ENCODE peak calls at places on chromosome 19, in eight cellular contexts. H is mammary epithelial cell, A is fibroblast of the aortic adventitia, F is A673, Q is MCF 10A, K is foreskin fibroblast, X is fibroblast of lung, B is WTC11. G is an unnamed sample.

GRCh38 chr19:4678881-4679379 is 8.8 kb upstream of the MYDGF start:
- DNase-seq in F (peak; percentile 64), X (peak; percentile 33), B (peak; percentile 96), Q (no peak), H (no peak), K (no peak), A (no peak), G (no peak)

GRCh38 chr19:53624776-53625540 is 6.8 kb upstream of the DPRX start:
- DNase-seq in F (no peak), H (no peak), X (no peak), K (no peak), A (no peak), Q (no peak), B (no peak), G (no peak)

GRCh38 chr19:45508931-45509691 is 1.8 kb downstream of the VASP start:
- DNase-seq in H (no peak), A (peak; percentile 37), K (peak; percentile 67), Q (peak; percentile 62), B (peak; percentile 74), F (peak; percentile 77), X (peak; percentile 65), G (no peak)

GRCh38 chr19:8373867-8374813 is 10.2 kb downstream of the ANGPTL4 start:
- DNase-seq in B (no peak), F (no peak), Q (peak; percentile 49), A (no peak), X (no peak), H (no peak), K (no peak), G (no peak)

GRCh38 chr19:45528744-45529453 is 21.6 kb downstream of the VASP start:
- DNase-seq in A (no peak), X (peak; percentile 27), Q (peak; percentile 29), H (no peak), B (peak; percentile 91), F (peak; percentile 75), K (no peak), G (no peak)

GRCh38 chr19:48819366-48819816 is 8.6 kb upstream of the BCAT2 start:
- DNase-seq in A (peak; percentile 99), K (peak; percentile 97), Q (peak; percentile 100), X (peak; percentile 98), B (no peak), H (peak; percentile 78), F (no peak), G (no peak)

GRCh38 chr19:41089955-41090354 is 1.7 kb downstream of the CYP2A13 start:
- DNase-seq in F (no peak), K (no peak), Q (no peak), A (no peak), H (no peak), X (no peak), B (peak; percentile 51), G (no peak)

GRCh38 chr19:1064661-1065605 is 2.0 kb upstream of the ARHGAP45 start:
- DNase-seq in X (peak; percentile 69), B (peak; percentile 80), Q (peak; percentile 74), K (peak; percentile 71), H (peak; percentile 52), F (peak; percentile 88), A (peak; percentile 65), G (no peak)

GRCh38 chr19:43643326-43643725 is 3.7 kb upstream of the CADM4 start:
- DNase-seq in H (no peak), Q (no peak), X (peak; percentile 29), K (no peak), F (no peak), B (no peak), A (peak; percentile 15), G (no peak)

GRCh38 chr19:50762554-50762953 is 7.7 kb upstream of the GPR32 start:
- DNase-seq in B (no peak), F (no peak), H (no peak), K (no peak), A (no peak), X (no peak), Q (no peak), G (no peak)

GRCh38 chr19:18319591-18320135 is 3.2 kb downstream of the LSM4 start:
- DNase-seq in X (no peak), Q (no peak), K (no peak), H (no peak), A (no peak), F (no peak), B (no peak), G (no peak)

GRCh38 chr19:10882108-10882457 is 10.7 kb downstream of the CARM1 start:
- DNase-seq in A (no peak), X (no peak), B (no peak), Q (no peak), F (no peak), K (no peak), H (no peak), G (no peak)

GRCh38 chr19:46944918-46945628 is 74.6 kb upstream of the NPAS1 start:
- DNase-seq in X (peak; percentile 66), K (peak; percentile 72), Q (no peak), B (peak; percentile 54), A (peak; percentile 43), H (no peak), F (peak; percentile 91), G (no peak)

GRCh38 chr19:48779636-48780035 is 24.3 kb downstream of the FGF21 start:
- DNase-seq in K (no peak), A (no peak), F (no peak), X (no peak), Q (no peak), B (no peak), H (no peak), G (no peak)

GRCh38 chr19:17687141-17687856 is 855 bp downstream of the UNC13A start:
- DNase-seq in A (no peak), Q (no peak), F (peak; percentile 33), H (no peak), X (no peak), B (peak; percentile 59), K (no peak), G (no peak)

GRCh38 chr19:30319411-30319810 is 52.8 kb upstream of the ZNF536 start:
- DNase-seq in A (no peak), Q (no peak), X (no peak), F (no peak), K (no peak), B (no peak), H (no peak), G (no peak)
- TF ChIP-seq CTCF in A (no peak), Q (no peak), X (no peak), F (no peak), K (no peak), B (no peak), H (no peak), G (no peak)

GRCh38 chr19:38850231-38850975 is 617 bp upstream of the HNRNPL start:
- DNase-seq in H (peak; percentile 100), K (peak; percentile 100), B (peak; percentile 99), A (peak; percentile 100), X (peak; percentile 100), F (peak; percentile 100), Q (peak; percentile 100), G (peak; percentile 70)
- TF ChIP-seq CTCF in H (no peak), K (no peak), B (no peak), A (peak; percentile 32), X (no peak), F (no peak), Q (no peak), G (no peak)

DNA sequence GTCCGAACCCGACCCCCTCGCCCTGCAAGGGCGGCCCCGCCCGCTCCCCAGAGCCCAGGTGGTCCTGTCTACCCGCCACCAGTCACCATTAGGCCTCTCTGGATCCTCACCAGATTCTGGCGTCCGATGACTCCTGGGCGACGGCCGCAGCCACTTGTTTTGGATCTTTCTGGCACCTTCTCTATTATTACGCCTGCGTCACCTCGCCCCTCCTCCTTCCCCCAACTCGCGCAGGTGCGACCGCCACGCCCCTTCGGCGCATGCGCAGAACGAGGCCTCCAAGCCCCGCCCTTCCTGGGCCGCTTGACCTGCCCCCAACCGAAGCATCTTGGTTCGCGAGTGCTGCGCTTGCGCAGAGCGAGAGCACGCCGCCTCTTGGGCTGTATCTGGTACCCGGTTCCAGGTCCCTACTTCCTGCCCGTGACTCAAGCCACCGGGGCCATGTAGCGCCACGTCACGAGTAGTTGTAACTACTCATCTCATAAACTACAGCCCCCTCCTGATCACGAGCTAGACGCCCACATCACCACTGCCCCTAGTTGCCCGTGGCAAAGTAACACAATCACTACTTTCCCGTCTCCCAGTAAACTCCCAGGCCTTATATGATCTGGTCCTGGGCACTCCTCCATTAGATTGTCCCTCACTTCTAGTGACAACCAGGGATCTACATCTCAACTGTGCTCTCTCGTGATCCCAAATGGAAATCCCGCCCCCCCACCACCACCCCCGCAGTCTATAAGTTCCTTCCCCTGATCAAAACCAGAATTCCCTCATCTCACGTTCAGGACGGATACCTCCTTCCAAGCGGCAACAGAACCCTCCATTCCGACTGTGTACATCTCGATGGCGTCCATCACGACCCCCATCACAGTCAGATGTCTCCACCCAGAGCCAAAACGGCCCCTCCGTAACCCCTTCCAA is at the start of gene DEDD2:
- DNase-seq in K (peak; percentile 99), B (peak; percentile 99), H (peak; percentile 98), F (peak; percentile 96), X (peak; percentile 96), A (peak; percentile 97), Q (peak; percentile 98), G (peak; percentile 84)
- TF ChIP-seq CTCF in K (no peak), B (no peak), H (no peak), F (no peak), X (no peak), A (no peak), Q (no peak), G (no peak)

DNA sequence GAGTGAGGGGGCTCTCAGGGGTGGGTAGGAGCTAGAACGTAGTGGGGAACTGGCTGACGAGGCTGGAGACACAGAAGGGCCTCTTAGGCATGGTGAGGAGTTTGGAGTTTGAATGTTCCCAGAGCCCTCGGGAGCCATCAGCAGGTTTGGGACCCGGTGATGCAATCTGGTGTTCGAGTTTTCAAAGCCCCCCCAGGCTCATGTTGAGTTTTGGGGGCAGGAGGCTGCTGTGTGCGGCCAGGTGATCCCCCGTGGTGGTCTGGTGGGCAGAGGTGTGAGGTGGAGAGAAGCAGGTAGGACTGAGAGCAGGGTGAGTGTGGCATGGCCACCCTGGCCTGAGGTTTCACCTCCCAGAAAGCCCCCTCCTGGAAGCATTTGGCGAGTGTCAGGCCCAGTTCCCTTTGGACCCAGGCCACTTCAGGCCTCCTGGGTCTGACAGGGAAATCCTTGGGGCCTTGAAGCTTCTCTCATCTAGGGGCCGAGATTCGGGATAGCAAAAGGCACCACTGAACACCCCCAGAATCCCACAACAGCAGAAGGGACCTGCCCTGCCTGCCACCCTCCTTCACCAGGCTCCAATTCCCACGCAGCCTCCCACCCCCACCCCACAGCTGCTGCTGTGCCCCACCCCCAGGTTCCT is 1.2 kb downstream of the YJEFN3 start:
- DNase-seq in X (no peak), A (no peak), F (no peak), Q (no peak), H (no peak), B (no peak), K (no peak), G (no peak)
- TF ChIP-seq CTCF in X (no peak), A (no peak), F (no peak), Q (no peak), H (no peak), B (no peak), K (no peak), G (no peak)

GRCh38 chr19:55172741-55173140 is 6.3 kb upstream of the DNAAF3 start:
- DNase-seq in B (no peak), A (peak; percentile 76), Q (no peak), H (peak; percentile 36), F (no peak), X (peak; percentile 65), K (peak; percentile 71), G (no peak)
- TF ChIP-seq CTCF in B (no peak), A (peak; percentile 6), Q (no peak), H (no peak), F (no peak), X (no peak), K (peak; percentile 7), G (no peak)

G was measured in D721Med.